ENCODE peak calls at places on chromosomes 13 and 19, in eight cellular contexts. K, L, X, B, M, D, E and N are unnamed samples.

GRCh38 chr19:35199481-35199880 is 29.1 kb downstream of the FAM187B start:
- DNase-seq in K (no peak), L (no peak), X (no peak), B (no peak), M (no peak), D (no peak), E (no peak), N (peak; percentile 70)

GRCh38 chr13:39481493-39481892 is 121.5 kb downstream of the LHFPL6 start:
- DNase-seq in K (no peak), L (no peak), X (no peak), B (no peak), M (no peak), D (no peak), E (no peak), N (no peak)

GRCh38 chr19:4970558-4971423 is 1.9 kb downstream of the KDM4B start:
- DNase-seq in K (peak; percentile 22), L (no peak), X (no peak), B (peak; percentile 46), M (peak; percentile 27), D (peak; percentile 26), E (no peak), N (no peak)

GRCh38 chr19:8023371-8023770 is 17.9 kb upstream of the ELAVL1 start:
- DNase-seq in K (no peak), L (no peak), X (no peak), B (no peak), M (no peak), D (no peak), E (no peak), N (no peak)

GRCh38 chr13:51315658-51316057 is 23.8 kb upstream of the SERPINE3 start:
- DNase-seq in K (no peak), L (no peak), X (no peak), B (no peak), M (peak; percentile 25), D (peak; percentile 59), E (no peak), N (no peak)

GRCh38 chr13:97700306-97700848 is 253.1 kb upstream of the IPO5 start:
- DNase-seq in K (no peak), L (no peak), X (no peak), B (no peak), M (no peak), D (no peak), E (no peak), N (no peak)

GRCh38 chr13:29162638-29163037 is 342.5 kb downstream of the MTUS2 start:
- DNase-seq in K (no peak), L (no peak), X (no peak), B (no peak), M (peak; percentile 16), D (no peak), E (peak; percentile 9), N (no peak)

GRCh38 chr13:99955747-99956472 is 15.7 kb downstream of the ZIC5 start:
- DNase-seq in K (no peak), L (peak; percentile 71), X (no peak), B (no peak), M (peak; percentile 25), D (peak; percentile 59), E (no peak), N (no peak)

GRCh38 chr13:98089826-98090225 is 53.1 kb upstream of the FARP1 start:
- DNase-seq in K (no peak), L (no peak), X (no peak), B (no peak), M (no peak), D (no peak), E (no peak), N (no peak)

GRCh38 chr19:7970716-7971448 is 27.4 kb upstream of the TIMM44 start:
- DNase-seq in K (peak; percentile 31), L (no peak), X (no peak), B (peak; percentile 30), M (peak; percentile 49), D (peak; percentile 67), E (peak; percentile 17), N (no peak)

GRCh38 chr13:76822691-76823267 is 63.4 kb downstream of the KCTD12 start:
- DNase-seq in K (peak; percentile 43), L (no peak), X (no peak), B (no peak), M (peak; percentile 78), D (peak; percentile 38), E (no peak), N (no peak)

GRCh38 chr13:79423801-79424642 is 18.0 kb upstream of the RBM26 start:
- DNase-seq in K (peak; percentile 56), L (no peak), X (no peak), B (no peak), M (peak; percentile 77), D (peak; percentile 65), E (peak; percentile 16), N (no peak)

GRCh38 chr19:5343848-5344247 is 3.2 kb upstream of the PTPRS start:
- DNase-seq in K (no peak), L (no peak), X (no peak), B (no peak), M (peak; percentile 56), D (no peak), E (peak; percentile 52), N (no peak)

GRCh38 chr19:2424686-2425621 is 2.4 kb downstream of the TIMM13 start:
- DNase-seq in K (no peak), L (no peak), X (no peak), B (peak; percentile 30), M (peak; percentile 81), D (peak; percentile 92), E (peak; percentile 64), N (no peak)

GRCh38 chr13:100528820-100529219 is 59.8 kb downstream of the GGACT start:
- DNase-seq in K (no peak), L (peak; percentile 59), X (no peak), B (no peak), M (no peak), D (no peak), E (no peak), N (peak; percentile 84)

DNA sequence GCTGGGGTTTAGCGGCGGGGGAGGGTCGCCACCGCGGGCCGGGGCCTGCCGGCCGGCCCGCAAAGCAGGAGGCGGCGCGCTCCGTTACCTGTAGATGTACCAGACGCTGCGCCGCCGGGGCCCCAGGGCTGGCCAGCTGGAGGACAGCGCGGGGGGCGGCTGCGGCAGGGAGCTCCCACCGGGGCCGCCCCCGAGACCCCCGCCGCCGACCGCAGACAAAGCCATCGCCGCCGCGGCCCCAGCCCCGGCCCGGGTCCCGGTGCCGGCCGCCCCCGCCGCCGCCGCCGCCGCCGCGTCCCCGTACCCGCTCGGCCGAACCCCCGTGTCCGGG is 24.8 kb downstream of the SHANK1 start:
- DNase-seq in K (no peak), L (no peak), X (no peak), B (no peak), M (no peak), D (no peak), E (no peak), N (no peak)
- H3K4me3 ChIP-seq in K (no peak overlapping the region), L (no peak overlapping the region), X (no peak overlapping the region), B (no peak overlapping the region), M (no peak overlapping the region), D (peak overlapping the region; percentile 12), E (no peak overlapping the region), N (no peak overlapping the region)

DNA sequence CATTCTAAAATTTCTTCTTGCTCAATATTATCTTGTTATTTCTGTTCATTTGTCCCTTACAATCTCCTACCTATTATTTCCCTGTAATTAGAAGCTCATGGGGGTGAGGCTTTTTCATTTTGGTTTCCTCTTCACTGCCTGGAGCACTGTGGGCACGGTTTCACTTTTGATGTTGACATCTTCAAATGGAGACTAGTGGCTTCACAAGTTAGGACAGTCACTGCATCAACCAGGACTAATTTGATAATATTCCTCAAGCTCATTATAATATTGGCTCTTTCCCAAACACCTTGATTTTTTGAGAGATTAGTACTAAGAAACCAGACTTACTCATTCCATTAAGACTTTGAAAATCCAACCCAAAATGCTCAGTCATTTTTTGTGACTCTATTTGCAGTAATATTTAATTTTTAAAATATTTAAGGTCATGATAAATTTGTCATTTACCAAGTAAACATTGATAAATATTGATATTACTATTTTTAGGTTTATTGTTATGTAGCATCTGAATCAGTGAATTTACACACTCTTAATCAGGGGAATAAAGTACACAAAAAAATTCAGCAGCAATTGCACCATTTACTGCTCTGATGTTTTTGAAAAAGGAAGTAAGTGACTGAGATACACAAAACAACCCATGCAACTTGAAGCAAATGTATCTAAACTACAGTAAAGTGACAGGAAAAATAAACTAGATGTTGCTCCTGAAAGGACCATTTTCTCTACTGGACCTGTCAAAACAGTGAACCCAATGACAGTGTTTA is 28.8 kb upstream of the RCBTB2 start:
- DNase-seq in K (no peak), L (no peak), X (no peak), B (no peak), M (no peak), D (peak; percentile 24), E (no peak), N (no peak)
- H3K4me3 ChIP-seq in K (no peak overlapping the region), L (no peak overlapping the region), X (no peak overlapping the region), B (no peak overlapping the region), M (no peak overlapping the region), D (no peak overlapping the region), E (no peak overlapping the region), N (no peak overlapping the region)

GRCh38 chr19:10885241-10886169 is 14.2 kb downstream of the CARM1 start:
- DNase-seq in K (no peak), L (no peak), X (no peak), B (no peak), M (no peak), D (peak; percentile 63), E (no peak), N (no peak)

GRCh38 chr19:10889880-10890279 is 18.5 kb downstream of the CARM1 start:
- DNase-seq in K (no peak), L (no peak), X (no peak), B (no peak), M (no peak), D (no peak), E (no peak), N (no peak)

GRCh38 chr19:10884273-10884672 is 12.9 kb downstream of the CARM1 start:
- DNase-seq in K (peak; percentile 47), L (no peak), X (no peak), B (no peak), M (peak; percentile 67), D (no peak), E (peak; percentile 84), N (no peak)

GRCh38 chr19:10888421-10888866 is 17.1 kb downstream of the CARM1 start:
- DNase-seq in K (no peak), L (no peak), X (no peak), B (no peak), M (no peak), D (peak; percentile 82), E (no peak), N (no peak)

DNA sequence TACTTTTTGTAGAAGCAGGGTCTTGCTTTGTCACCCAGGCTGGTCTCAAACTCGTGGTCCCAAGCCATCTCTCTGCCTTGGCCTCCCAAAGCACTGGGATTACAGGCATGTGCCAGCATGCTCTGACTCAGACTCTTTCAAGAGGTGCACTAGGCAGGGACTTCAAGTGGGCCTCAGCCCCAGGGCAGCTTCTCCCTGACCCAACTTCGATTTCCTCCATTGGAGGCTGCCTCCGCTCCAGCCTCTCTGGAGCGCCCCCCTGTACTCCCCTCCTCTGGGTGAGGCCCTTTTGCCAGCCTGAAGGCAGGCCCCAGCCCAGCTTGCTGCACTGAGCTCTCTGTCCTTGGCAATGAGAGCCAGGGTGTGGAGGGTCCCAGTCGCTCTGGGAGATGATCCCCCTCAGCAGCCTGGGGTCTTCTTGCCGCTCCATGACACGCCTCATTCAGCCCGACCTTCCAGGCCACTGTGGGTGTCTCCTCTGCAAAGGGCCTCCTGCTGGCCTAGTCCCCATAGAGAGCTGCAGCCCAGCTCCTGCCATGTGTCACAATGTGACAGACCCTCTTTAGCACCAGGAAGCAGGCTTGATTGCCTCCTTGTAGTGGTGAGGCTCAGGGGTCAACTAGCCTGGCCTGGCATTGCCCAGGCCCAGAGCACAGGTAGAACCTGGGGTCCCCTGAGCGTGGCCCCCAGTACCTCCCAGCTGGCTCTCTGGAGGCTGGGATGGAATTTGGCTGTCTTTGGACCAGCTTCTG is 16.4 kb downstream of the CARM1 start:
- DNase-seq in K (peak; percentile 33), L (no peak), X (no peak), B (no peak), M (no peak), D (no peak), E (no peak), N (no peak)
- H3K4me3 ChIP-seq in K (no peak overlapping the region), L (no peak overlapping the region), X (no peak overlapping the region), B (no peak overlapping the region), M (no peak overlapping the region), D (no peak overlapping the region), E (no peak overlapping the region), N (no peak overlapping the region)

GRCh38 chr13:83882626-83882959 is 319 bp upstream of the SLITRK1 start:
- DNase-seq in K (no peak), L (no peak), X (no peak), B (no peak), M (no peak), D (no peak), E (no peak), N (no peak)
- H3K4me3 ChIP-seq in K (no peak overlapping the region), L (no peak overlapping the region), X (no peak overlapping the region), B (no peak overlapping the region), M (no peak overlapping the region), D (no peak overlapping the region), E (no peak overlapping the region), N (no peak overlapping the region)